ENCODE peak calls at places on chromosomes 12 and 14, in ten cellular contexts. One of them, this sample, is unnamed.

GRCh38 chr14:72907886-72908285 is 14.0 kb upstream of the DPF3 start:
- DNase-seq in lung: no peak
- DNase-seq in astrocyte of the cerebellum: no peak
- DNase-seq in astrocyte of the spinal cord: peak; percentile 86
- DNase-seq in RWPE1: peak; percentile 56
- DNase-seq in heart right ventricle: no peak
- DNase-seq in transverse colon: no peak
- DNase-seq in fibroblast of lung: peak; percentile 49
- DNase-seq in GM06990: no peak
- DNase-seq in neural progenitor cell: no peak
- DNase-seq in this sample: no peak

GRCh38 chr12:79124385-79124784 is 259.8 kb downstream of the SYT1 start:
- DNase-seq in heart right ventricle: no peak
- DNase-seq in transverse colon: no peak
- DNase-seq in neural progenitor cell: no peak
- DNase-seq in lung: no peak
- DNase-seq in GM06990: no peak
- DNase-seq in fibroblast of lung: no peak
- DNase-seq in astrocyte of the cerebellum: no peak
- DNase-seq in astrocyte of the spinal cord: no peak
- DNase-seq in RWPE1: no peak
- DNase-seq in this sample: no peak

GRCh38 chr14:23068792-23069412 is 11.6 kb upstream of the CDH24 start:
- DNase-seq in astrocyte of the spinal cord: peak; percentile 92
- DNase-seq in transverse colon: peak; percentile 86
- DNase-seq in heart right ventricle: no peak
- DNase-seq in astrocyte of the cerebellum: peak; percentile 90
- DNase-seq in neural progenitor cell: peak; percentile 93
- DNase-seq in lung: peak; percentile 85
- DNase-seq in GM06990: no peak
- DNase-seq in fibroblast of lung: peak; percentile 95
- DNase-seq in RWPE1: peak; percentile 89
- DNase-seq in this sample: peak; percentile 83

GRCh38 chr12:11839093-11839641 is 189.7 kb downstream of the ETV6 start:
- DNase-seq in transverse colon: peak; percentile 42
- DNase-seq in RWPE1: no peak
- DNase-seq in GM06990: no peak
- DNase-seq in astrocyte of the spinal cord: peak; percentile 85
- DNase-seq in lung: no peak
- DNase-seq in neural progenitor cell: no peak
- DNase-seq in heart right ventricle: no peak
- DNase-seq in astrocyte of the cerebellum: peak; percentile 53
- DNase-seq in fibroblast of lung: peak; percentile 59
- DNase-seq in this sample: no peak

GRCh38 chr12:121776190-121777098 is 17.0 kb downstream of the RHOF start:
- DNase-seq in lung: peak; percentile 84
- DNase-seq in heart right ventricle: peak; percentile 88
- DNase-seq in transverse colon: peak; percentile 89
- DNase-seq in fibroblast of lung: peak; percentile 57
- DNase-seq in GM06990: peak; percentile 76
- DNase-seq in astrocyte of the cerebellum: no peak
- DNase-seq in neural progenitor cell: peak; percentile 89
- DNase-seq in astrocyte of the spinal cord: peak; percentile 53
- DNase-seq in RWPE1: peak; percentile 64
- DNase-seq in this sample: no peak

GRCh38 chr12:123271182-123271491 is 519 bp downstream of the CDK2AP1 start:
- DNase-seq in transverse colon: peak; percentile 81
- DNase-seq in lung: peak; percentile 66
- DNase-seq in astrocyte of the cerebellum: no peak
- DNase-seq in fibroblast of lung: peak; percentile 52
- DNase-seq in GM06990: peak; percentile 73
- DNase-seq in astrocyte of the spinal cord: peak; percentile 45
- DNase-seq in heart right ventricle: peak; percentile 79
- DNase-seq in RWPE1: peak; percentile 78
- DNase-seq in neural progenitor cell: peak; percentile 91
- DNase-seq in this sample: no peak

GRCh38 chr12:79373896-79374499 is 316.8 kb downstream of the PAWR start:
- DNase-seq in GM06990: peak; percentile 2
- DNase-seq in fibroblast of lung: peak; percentile 41
- DNase-seq in neural progenitor cell: peak; percentile 47
- DNase-seq in RWPE1: peak; percentile 53
- DNase-seq in transverse colon: no peak
- DNase-seq in lung: no peak
- DNase-seq in heart right ventricle: no peak
- DNase-seq in astrocyte of the spinal cord: peak; percentile 29
- DNase-seq in astrocyte of the cerebellum: no peak
- DNase-seq in this sample: no peak

GRCh38 chr14:80621701-80622100 is 319.8 kb downstream of the CEP128 start:
- DNase-seq in transverse colon: no peak
- DNase-seq in heart right ventricle: no peak
- DNase-seq in RWPE1: peak; percentile 57
- DNase-seq in astrocyte of the cerebellum: no peak
- DNase-seq in lung: no peak
- DNase-seq in neural progenitor cell: no peak
- DNase-seq in astrocyte of the spinal cord: peak; percentile 52
- DNase-seq in GM06990: no peak
- DNase-seq in fibroblast of lung: peak; percentile 88
- DNase-seq in this sample: peak; percentile 53

GRCh38 chr12:40253936-40254335 is 29.1 kb downstream of the LRRK2 start:
- DNase-seq in neural progenitor cell: no peak
- DNase-seq in RWPE1: no peak
- DNase-seq in lung: no peak
- DNase-seq in fibroblast of lung: peak; percentile 62
- DNase-seq in heart right ventricle: no peak
- DNase-seq in astrocyte of the cerebellum: peak; percentile 53
- DNase-seq in astrocyte of the spinal cord: peak; percentile 73
- DNase-seq in transverse colon: no peak
- DNase-seq in GM06990: no peak
- DNase-seq in this sample: peak; percentile 41

GRCh38 chr14:81161749-81162148 is 59.0 kb downstream of the GTF2A1 start:
- DNase-seq in GM06990: no peak
- DNase-seq in transverse colon: no peak
- DNase-seq in RWPE1: no peak
- DNase-seq in astrocyte of the spinal cord: no peak
- DNase-seq in fibroblast of lung: no peak
- DNase-seq in neural progenitor cell: no peak
- DNase-seq in astrocyte of the cerebellum: no peak
- DNase-seq in heart right ventricle: no peak
- DNase-seq in lung: no peak
- DNase-seq in this sample: no peak

GRCh38 chr14:22613091-22613695 is 15.1 kb downstream of the ABHD4 start:
- DNase-seq in transverse colon: no peak
- DNase-seq in astrocyte of the spinal cord: peak; percentile 15
- DNase-seq in GM06990: no peak
- DNase-seq in heart right ventricle: no peak
- DNase-seq in astrocyte of the cerebellum: no peak
- DNase-seq in neural progenitor cell: no peak
- DNase-seq in lung: no peak
- DNase-seq in fibroblast of lung: no peak
- DNase-seq in RWPE1: no peak
- DNase-seq in this sample: no peak

GRCh38 chr12:587132-587531 is 76.1 kb downstream of the NINJ2 start:
- DNase-seq in lung: no peak
- DNase-seq in GM06990: no peak
- DNase-seq in heart right ventricle: no peak
- DNase-seq in RWPE1: no peak
- DNase-seq in fibroblast of lung: no peak
- DNase-seq in neural progenitor cell: no peak
- DNase-seq in astrocyte of the spinal cord: no peak
- DNase-seq in transverse colon: no peak
- DNase-seq in astrocyte of the cerebellum: no peak
- DNase-seq in this sample: no peak

GRCh38 chr12:125772403-125772802 is 707.2 kb downstream of the AACS start:
- DNase-seq in astrocyte of the spinal cord: no peak
- DNase-seq in fibroblast of lung: no peak
- DNase-seq in GM06990: no peak
- DNase-seq in lung: no peak
- DNase-seq in astrocyte of the cerebellum: no peak
- DNase-seq in neural progenitor cell: no peak
- DNase-seq in RWPE1: no peak
- DNase-seq in transverse colon: no peak
- DNase-seq in heart right ventricle: no peak
- DNase-seq in this sample: no peak

GRCh38 chr12:80766897-80767296 is 50.2 kb downstream of the MYF5 start:
- DNase-seq in transverse colon: no peak
- DNase-seq in RWPE1: no peak
- DNase-seq in fibroblast of lung: no peak
- DNase-seq in GM06990: peak; percentile 23
- DNase-seq in neural progenitor cell: no peak
- DNase-seq in astrocyte of the cerebellum: no peak
- DNase-seq in astrocyte of the spinal cord: no peak
- DNase-seq in lung: no peak
- DNase-seq in heart right ventricle: no peak
- DNase-seq in this sample: no peak

GRCh38 chr14:69625299-69626131 is 14.1 kb downstream of the SUSD6 start:
- DNase-seq in heart right ventricle: peak; percentile 54
- DNase-seq in lung: peak; percentile 58
- DNase-seq in astrocyte of the cerebellum: no peak
- DNase-seq in transverse colon: peak; percentile 70
- DNase-seq in GM06990: peak; percentile 76
- DNase-seq in RWPE1: no peak
- DNase-seq in neural progenitor cell: no peak
- DNase-seq in astrocyte of the spinal cord: peak; percentile 28
- DNase-seq in fibroblast of lung: no peak
- DNase-seq in this sample: no peak

GRCh38 chr12:51915003-51915625 is 7.8 kb downstream of the ACVRL1 start:
- DNase-seq in heart right ventricle: no peak
- DNase-seq in GM06990: no peak
- DNase-seq in astrocyte of the spinal cord: no peak
- DNase-seq in transverse colon: no peak
- DNase-seq in fibroblast of lung: no peak
- DNase-seq in RWPE1: no peak
- DNase-seq in lung: no peak
- DNase-seq in astrocyte of the cerebellum: no peak
- DNase-seq in neural progenitor cell: no peak
- DNase-seq in this sample: no peak

GRCh38 chr12:51911788-51912711 is 4.7 kb downstream of the ACVRL1 start:
- DNase-seq in GM06990: no peak
- DNase-seq in astrocyte of the cerebellum: no peak
- DNase-seq in heart right ventricle: peak; percentile 61
- DNase-seq in transverse colon: peak; percentile 49
- DNase-seq in fibroblast of lung: peak; percentile 41
- DNase-seq in astrocyte of the spinal cord: no peak
- DNase-seq in RWPE1: no peak
- DNase-seq in lung: peak; percentile 56
- DNase-seq in neural progenitor cell: no peak
- DNase-seq in this sample: no peak

GRCh38 chr12:51914034-51914923 is 7.0 kb downstream of the ACVRL1 start:
- DNase-seq in GM06990: no peak
- DNase-seq in astrocyte of the cerebellum: no peak
- DNase-seq in RWPE1: no peak
- DNase-seq in neural progenitor cell: no peak
- DNase-seq in lung: no peak
- DNase-seq in transverse colon: no peak
- DNase-seq in fibroblast of lung: no peak
- DNase-seq in heart right ventricle: peak; percentile 40
- DNase-seq in astrocyte of the spinal cord: no peak
- DNase-seq in this sample: no peak

GRCh38 chr12:51911307-51911706 is 4.0 kb downstream of the ACVRL1 start:
- DNase-seq in fibroblast of lung: no peak
- DNase-seq in GM06990: no peak
- DNase-seq in astrocyte of the cerebellum: no peak
- DNase-seq in RWPE1: no peak
- DNase-seq in neural progenitor cell: no peak
- DNase-seq in heart right ventricle: no peak
- DNase-seq in lung: no peak
- DNase-seq in transverse colon: no peak
- DNase-seq in astrocyte of the spinal cord: no peak
- DNase-seq in this sample: no peak

GRCh38 chr12:51913071-51914033 is 6.0 kb downstream of the ACVRL1 start:
- DNase-seq in heart right ventricle: no peak
- DNase-seq in GM06990: no peak
- DNase-seq in fibroblast of lung: no peak
- DNase-seq in neural progenitor cell: no peak
- DNase-seq in RWPE1: no peak
- DNase-seq in astrocyte of the spinal cord: no peak
- DNase-seq in transverse colon: no peak
- DNase-seq in lung: no peak
- DNase-seq in astrocyte of the cerebellum: no peak
- DNase-seq in this sample: no peak
- TF ChIP-seq CTCF in heart right ventricle: no peak
- TF ChIP-seq CTCF in GM06990: no peak
- TF ChIP-seq CTCF in fibroblast of lung: no peak
- TF ChIP-seq CTCF in neural progenitor cell: peak; percentile 44
- TF ChIP-seq CTCF in RWPE1: no peak
- TF ChIP-seq CTCF in astrocyte of the spinal cord: peak; percentile 4
- TF ChIP-seq CTCF in transverse colon: no peak
- TF ChIP-seq CTCF in lung: no peak
- TF ChIP-seq CTCF in astrocyte of the cerebellum: no peak
- TF ChIP-seq CTCF in this sample: no peak

GRCh38 chr12:93127582-93128331 is 198.7 kb upstream of the EEA1 start:
- DNase-seq in transverse colon: peak; percentile 49
- DNase-seq in GM06990: no peak
- DNase-seq in fibroblast of lung: peak; percentile 97
- DNase-seq in astrocyte of the spinal cord: peak; percentile 83
- DNase-seq in lung: peak; percentile 81
- DNase-seq in heart right ventricle: peak; percentile 72
- DNase-seq in RWPE1: peak; percentile 60
- DNase-seq in astrocyte of the cerebellum: peak; percentile 37
- DNase-seq in neural progenitor cell: peak; percentile 9
- DNase-seq in this sample: no peak
- TF ChIP-seq CTCF in transverse colon: peak; percentile 36
- TF ChIP-seq CTCF in GM06990: no peak
- TF ChIP-seq CTCF in fibroblast of lung: peak; percentile 63
- TF ChIP-seq CTCF in astrocyte of the spinal cord: peak; percentile 28
- TF ChIP-seq CTCF in lung: no peak
- TF ChIP-seq CTCF in heart right ventricle: peak; percentile 42
- TF ChIP-seq CTCF in RWPE1: peak; percentile 68
- TF ChIP-seq CTCF in astrocyte of the cerebellum: peak; percentile 25
- TF ChIP-seq CTCF in neural progenitor cell: no peak
- TF ChIP-seq CTCF in this sample: peak; percentile 0

DNA sequence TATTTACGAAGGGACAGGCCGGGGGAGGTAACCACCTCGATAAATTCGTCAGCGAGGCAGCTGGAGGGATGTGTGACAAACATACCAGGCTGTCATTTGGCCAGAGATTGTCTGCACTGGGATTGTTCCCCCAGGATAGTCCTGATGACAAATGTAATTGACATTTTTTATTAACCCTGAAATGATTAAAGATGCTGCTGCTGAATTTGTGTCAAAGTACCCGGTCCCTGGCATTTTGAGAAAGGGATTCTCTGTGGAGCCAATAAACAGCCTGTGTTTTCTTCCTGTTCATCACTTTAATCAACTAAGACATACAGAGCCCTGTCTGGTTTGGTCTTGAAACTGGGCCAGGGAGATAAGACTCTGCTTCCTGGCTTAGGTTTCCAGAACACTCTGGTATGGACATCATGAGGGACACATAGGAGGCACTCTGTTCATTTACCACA is 117.6 kb downstream of the SLC25A47 start:
- DNase-seq in fibroblast of lung: no peak
- DNase-seq in neural progenitor cell: no peak
- DNase-seq in lung: no peak
- DNase-seq in astrocyte of the cerebellum: no peak
- DNase-seq in astrocyte of the spinal cord: no peak
- DNase-seq in transverse colon: no peak
- DNase-seq in heart right ventricle: no peak
- DNase-seq in GM06990: no peak
- DNase-seq in RWPE1: no peak
- DNase-seq in this sample: no peak
- TF ChIP-seq CTCF in fibroblast of lung: no peak
- TF ChIP-seq CTCF in neural progenitor cell: no peak
- TF ChIP-seq CTCF in lung: no peak
- TF ChIP-seq CTCF in astrocyte of the cerebellum: no peak
- TF ChIP-seq CTCF in astrocyte of the spinal cord: no peak
- TF ChIP-seq CTCF in transverse colon: no peak
- TF ChIP-seq CTCF in heart right ventricle: no peak
- TF ChIP-seq CTCF in GM06990: no peak
- TF ChIP-seq CTCF in RWPE1: no peak
- TF ChIP-seq CTCF in this sample: no peak

GRCh38 chr12:6493580-6494350 is at the start of gene NCAPD2:
- DNase-seq in neural progenitor cell: peak; percentile 97
- DNase-seq in heart right ventricle: peak; percentile 93
- DNase-seq in transverse colon: peak; percentile 96
- DNase-seq in lung: peak; percentile 95
- DNase-seq in RWPE1: peak; percentile 97
- DNase-seq in fibroblast of lung: peak; percentile 93
- DNase-seq in astrocyte of the spinal cord: peak; percentile 98
- DNase-seq in astrocyte of the cerebellum: peak; percentile 89
- DNase-seq in GM06990: peak; percentile 97
- DNase-seq in this sample: peak; percentile 85
- TF ChIP-seq CTCF in neural progenitor cell: peak; percentile 29
- TF ChIP-seq CTCF in heart right ventricle: peak; percentile 50
- TF ChIP-seq CTCF in transverse colon: peak; percentile 89
- TF ChIP-seq CTCF in lung: no peak
- TF ChIP-seq CTCF in RWPE1: no peak
- TF ChIP-seq CTCF in fibroblast of lung: peak; percentile 9
- TF ChIP-seq CTCF in astrocyte of the spinal cord: no peak
- TF ChIP-seq CTCF in astrocyte of the cerebellum: peak; percentile 17
- TF ChIP-seq CTCF in GM06990: no peak
- TF ChIP-seq CTCF in this sample: peak; percentile 1